ENCODE peak calls at places on chromosomes 6 and 20, in four cellular contexts. One of them, this sample, is unnamed.

GRCh38 chr6:147211831-147212230 is 7.6 kb downstream of the STXBP5 start:
- DNase-seq in GM12865: no peak
- DNase-seq in spleen: no peak
- DNase-seq in CD8-positive, alpha-beta T cell: no peak
- DNase-seq in this sample: no peak

GRCh38 chr6:136846046-136846445 is 23.7 kb downstream of the PEX7 start:
- DNase-seq in spleen: no peak
- DNase-seq in CD8-positive, alpha-beta T cell: peak; percentile 18
- DNase-seq in GM12865: peak; percentile 65
- DNase-seq in this sample: peak; percentile 65

GRCh38 chr20:47024461-47024937 is 129.9 kb downstream of the EYA2 start:
- DNase-seq in spleen: no peak
- DNase-seq in GM12865: peak; percentile 9
- DNase-seq in CD8-positive, alpha-beta T cell: no peak
- DNase-seq in this sample: peak; percentile 75

GRCh38 chr6:108831104-108831503 is 17.1 kb upstream of the ARMC2 start:
- DNase-seq in spleen: no peak
- DNase-seq in CD8-positive, alpha-beta T cell: no peak
- DNase-seq in GM12865: no peak
- DNase-seq in this sample: peak; percentile 51

GRCh38 chr6:113875470-113875869 is 18.3 kb downstream of the MARCKS start:
- DNase-seq in GM12865: no peak
- DNase-seq in spleen: no peak
- DNase-seq in CD8-positive, alpha-beta T cell: no peak
- DNase-seq in this sample: peak; percentile 58

GRCh38 chr20:19944772-19945459 is 72.2 kb upstream of the NAA20 start:
- DNase-seq in spleen: no peak
- DNase-seq in CD8-positive, alpha-beta T cell: no peak
- DNase-seq in GM12865: peak; percentile 76
- DNase-seq in this sample: peak; percentile 43

GRCh38 chr6:24768361-24768760 is 6.4 kb upstream of the GMNN start:
- DNase-seq in CD8-positive, alpha-beta T cell: no peak
- DNase-seq in spleen: no peak
- DNase-seq in GM12865: no peak
- DNase-seq in this sample: peak; percentile 87

GRCh38 chr6:435442-436307 is 44.1 kb downstream of the IRF4 start:
- DNase-seq in spleen: peak; percentile 74
- DNase-seq in GM12865: no peak
- DNase-seq in CD8-positive, alpha-beta T cell: no peak
- DNase-seq in this sample: no peak

GRCh38 chr6:90284745-90285481 is 11.7 kb downstream of the BACH2 start:
- DNase-seq in CD8-positive, alpha-beta T cell: no peak
- DNase-seq in spleen: peak; percentile 66
- DNase-seq in GM12865: peak; percentile 90
- DNase-seq in this sample: peak; percentile 9

GRCh38 chr20:3092611-3093379 is 8.3 kb upstream of the AVP start:
- DNase-seq in GM12865: no peak
- DNase-seq in spleen: peak; percentile 83
- DNase-seq in CD8-positive, alpha-beta T cell: peak; percentile 52
- DNase-seq in this sample: no peak

GRCh38 chr20:48632017-48632824 is 195.6 kb downstream of the PREX1 start:
- DNase-seq in CD8-positive, alpha-beta T cell: no peak
- DNase-seq in GM12865: no peak
- DNase-seq in spleen: peak; percentile 63
- DNase-seq in this sample: no peak

GRCh38 chr6:6704423-6705060 is 116.0 kb downstream of the LY86 start:
- DNase-seq in GM12865: no peak
- DNase-seq in spleen: no peak
- DNase-seq in CD8-positive, alpha-beta T cell: no peak
- DNase-seq in this sample: no peak
- H3K4me3 ChIP-seq in GM12865: no peak overlapping the region
- H3K4me3 ChIP-seq in spleen: no peak overlapping the region
- H3K4me3 ChIP-seq in CD8-positive, alpha-beta T cell: no peak overlapping the region
- H3K4me3 ChIP-seq in this sample: no peak overlapping the region

GRCh38 chr20:44288252-44288651 is 22.8 kb downstream of the FITM2 start:
- DNase-seq in spleen: no peak
- DNase-seq in CD8-positive, alpha-beta T cell: no peak
- DNase-seq in GM12865: peak; percentile 10
- DNase-seq in this sample: no peak
- TF ChIP-seq CTCF in spleen: no peak
- TF ChIP-seq CTCF in CD8-positive, alpha-beta T cell: no peak
- TF ChIP-seq CTCF in GM12865: no peak
- TF ChIP-seq CTCF in this sample: no peak

GRCh38 chr6:38716825-38717224 is 1.7 kb downstream of the DNAH8 start:
- DNase-seq in GM12865: no peak
- DNase-seq in spleen: no peak
- DNase-seq in CD8-positive, alpha-beta T cell: no peak
- DNase-seq in this sample: no peak

GRCh38 chr6:38719358-38719757 is 4.2 kb downstream of the DNAH8 start:
- DNase-seq in CD8-positive, alpha-beta T cell: no peak
- DNase-seq in spleen: no peak
- DNase-seq in GM12865: no peak
- DNase-seq in this sample: no peak

GRCh38 chr6:38713812-38714211 is 1.3 kb upstream of the DNAH8 start:
- DNase-seq in GM12865: peak; percentile 42
- DNase-seq in spleen: no peak
- DNase-seq in CD8-positive, alpha-beta T cell: peak; percentile 56
- DNase-seq in this sample: peak; percentile 3

GRCh38 chr6:38715016-38715809 is at the start of gene DNAH8:
- DNase-seq in GM12865: no peak
- DNase-seq in spleen: peak; percentile 75
- DNase-seq in CD8-positive, alpha-beta T cell: no peak
- DNase-seq in this sample: no peak

DNA sequence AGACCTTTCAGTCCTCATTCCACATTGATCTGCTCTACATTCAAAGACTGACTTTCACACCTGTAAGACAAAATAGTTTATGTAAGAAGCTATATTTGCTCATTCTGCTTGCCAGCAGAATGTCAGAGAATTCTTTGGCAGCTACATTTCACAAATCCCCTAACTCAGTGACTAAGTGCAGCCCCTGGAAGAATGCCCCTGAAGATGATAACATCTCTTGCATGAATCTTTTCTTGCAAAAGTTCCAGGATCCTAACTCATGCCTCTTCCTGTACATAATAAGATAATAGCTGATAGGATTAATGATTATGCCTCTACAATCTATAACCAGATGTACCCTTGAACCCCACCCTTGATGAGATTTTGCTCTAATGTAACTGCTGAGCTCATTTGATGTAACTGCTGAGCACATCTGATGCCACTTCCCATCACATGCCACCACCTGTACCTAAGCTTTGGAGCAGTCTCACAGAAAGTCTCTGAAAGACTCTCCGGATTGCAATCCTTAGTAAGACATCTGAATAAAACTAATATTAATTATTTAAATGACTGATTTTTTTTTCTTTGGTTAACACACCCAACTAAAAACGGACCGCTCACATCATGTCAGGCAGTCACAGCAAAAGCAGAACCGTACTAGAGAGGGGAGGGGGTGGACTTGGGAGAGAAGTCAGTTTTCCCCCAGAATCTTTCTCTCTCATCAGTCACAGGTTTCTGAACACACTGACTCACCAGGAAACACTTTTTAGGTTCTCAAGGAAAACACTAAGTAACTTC is 684 bp upstream of the DNAH8 start:
- DNase-seq in CD8-positive, alpha-beta T cell: no peak
- DNase-seq in GM12865: no peak
- DNase-seq in spleen: no peak
- DNase-seq in this sample: no peak
- H3K4me3 ChIP-seq in CD8-positive, alpha-beta T cell: peak overlapping the region; percentile 40
- H3K4me3 ChIP-seq in GM12865: no peak overlapping the region
- H3K4me3 ChIP-seq in spleen: peak overlapping the region; percentile 33
- H3K4me3 ChIP-seq in this sample: no peak overlapping the region

GRCh38 chr6:159865226-159865920 is 25.4 kb upstream of the MAS1 start:
- DNase-seq in CD8-positive, alpha-beta T cell: no peak
- DNase-seq in spleen: no peak
- DNase-seq in GM12865: no peak
- DNase-seq in this sample: no peak

GRCh38 chr6:159866286-159867247 is 24.2 kb upstream of the MAS1 start:
- DNase-seq in CD8-positive, alpha-beta T cell: no peak
- DNase-seq in spleen: no peak
- DNase-seq in GM12865: no peak
- DNase-seq in this sample: no peak

GRCh38 chr6:159858259-159858658 is 32.5 kb upstream of the MAS1 start:
- DNase-seq in spleen: no peak
- DNase-seq in GM12865: no peak
- DNase-seq in CD8-positive, alpha-beta T cell: no peak
- DNase-seq in this sample: no peak

GRCh38 chr6:159862103-159862502 is 28.7 kb upstream of the MAS1 start:
- DNase-seq in spleen: no peak
- DNase-seq in CD8-positive, alpha-beta T cell: no peak
- DNase-seq in GM12865: no peak
- DNase-seq in this sample: no peak
- TF ChIP-seq CTCF in spleen: no peak
- TF ChIP-seq CTCF in CD8-positive, alpha-beta T cell: no peak
- TF ChIP-seq CTCF in GM12865: no peak
- TF ChIP-seq CTCF in this sample: no peak

GRCh38 chr20:51697119-51697826 is 70.9 kb downstream of the ATP9A start:
- DNase-seq in spleen: no peak
- DNase-seq in CD8-positive, alpha-beta T cell: no peak
- DNase-seq in GM12865: no peak
- DNase-seq in this sample: peak; percentile 15
- H3K4me3 ChIP-seq in spleen: no peak overlapping the region
- H3K4me3 ChIP-seq in CD8-positive, alpha-beta T cell: no peak overlapping the region
- H3K4me3 ChIP-seq in GM12865: no peak overlapping the region
- H3K4me3 ChIP-seq in this sample: no peak overlapping the region

GRCh38 chr6:26490576-26490964 is 9.5 kb upstream of the BTN1A1 start:
- DNase-seq in GM12865: no peak
- DNase-seq in CD8-positive, alpha-beta T cell: no peak
- DNase-seq in spleen: no peak
- DNase-seq in this sample: no peak

GRCh38 chr6:26494117-26494516 is 6.0 kb upstream of the BTN1A1 start:
- DNase-seq in CD8-positive, alpha-beta T cell: no peak
- DNase-seq in GM12865: no peak
- DNase-seq in spleen: no peak
- DNase-seq in this sample: no peak

GRCh38 chr6:26491604-26492003 is 8.5 kb upstream of the BTN1A1 start:
- DNase-seq in CD8-positive, alpha-beta T cell: no peak
- DNase-seq in GM12865: no peak
- DNase-seq in spleen: no peak
- DNase-seq in this sample: no peak

GRCh38 chr6:26489926-26490575 is 10.1 kb upstream of the BTN1A1 start:
- DNase-seq in spleen: no peak
- DNase-seq in GM12865: no peak
- DNase-seq in CD8-positive, alpha-beta T cell: no peak
- DNase-seq in this sample: no peak

GRCh38 chr6:26493258-26493657 is 6.8 kb upstream of the BTN1A1 start:
- DNase-seq in CD8-positive, alpha-beta T cell: no peak
- DNase-seq in GM12865: peak; percentile 62
- DNase-seq in spleen: no peak
- DNase-seq in this sample: peak; percentile 28
- TF ChIP-seq CTCF in CD8-positive, alpha-beta T cell: peak; percentile 31
- TF ChIP-seq CTCF in GM12865: peak; percentile 48
- TF ChIP-seq CTCF in spleen: no peak
- TF ChIP-seq CTCF in this sample: peak; percentile 30

This sample was measured in AG10803.